ENCODE peak calls at places on chromosomes 2 and 18, in four cellular contexts. E is neural progenitor cell, Q is GM23248, Y is PC-3. M is an unnamed sample.

GRCh38 chr2:113166187-113166645 is 7.6 kb upstream of the PSD4 start:
- DNase-seq in E (no peak), Q (no peak), Y (no peak), M (no peak)

GRCh38 chr2:238635637-238636036 is 208.9 kb downstream of the ASB1 start:
- DNase-seq in E (no peak), Q (no peak), Y (no peak), M (no peak)

GRCh38 chr2:43084699-43085091 is 141.7 kb downstream of the ZFP36L2 start:
- DNase-seq in E (no peak), Q (peak), Y (no peak), M (no peak)

GRCh38 chr2:5696741-5697521 is 4.7 kb downstream of the SOX11 start:
- DNase-seq in E (peak), Q (peak), Y (no peak), M (peak)

GRCh38 chr2:42249887-42250286 is 80.7 kb downstream of the EML4 start:
- DNase-seq in E (no peak), Q (no peak), Y (no peak), M (no peak)

GRCh38 chr18:12420831-12421421 is 13.2 kb downstream of the PRELID3A start:
- DNase-seq in E (peak), Q (peak), Y (no peak), M (peak)

GRCh38 chr2:72144746-72145657 is 2.7 kb downstream of the CYP26B1 start:
- DNase-seq in E (peak), Q (peak), Y (peak), M (peak)

GRCh38 chr18:7116001-7116831 is 1.4 kb downstream of the LAMA1 start:
- DNase-seq in E (peak), Q (peak), Y (no peak), M (peak)

GRCh38 chr2:78546843-78547242 is 478.7 kb upstream of the REG3G start:
- DNase-seq in E (no peak), Q (no peak), Y (no peak), M (no peak)

GRCh38 chr2:78541451-78542267 is 483.8 kb upstream of the REG3G start:
- DNase-seq in E (no peak), Q (no peak), Y (peak), M (no peak)

GRCh38 chr2:78540255-78540654 is 485.2 kb upstream of the REG3G start:
- DNase-seq in E (no peak), Q (no peak), Y (no peak), M (no peak)

GRCh38 chr2:78535395-78535794 is 490.1 kb upstream of the REG3G start:
- DNase-seq in E (no peak), Q (no peak), Y (peak), M (no peak)

DNA sequence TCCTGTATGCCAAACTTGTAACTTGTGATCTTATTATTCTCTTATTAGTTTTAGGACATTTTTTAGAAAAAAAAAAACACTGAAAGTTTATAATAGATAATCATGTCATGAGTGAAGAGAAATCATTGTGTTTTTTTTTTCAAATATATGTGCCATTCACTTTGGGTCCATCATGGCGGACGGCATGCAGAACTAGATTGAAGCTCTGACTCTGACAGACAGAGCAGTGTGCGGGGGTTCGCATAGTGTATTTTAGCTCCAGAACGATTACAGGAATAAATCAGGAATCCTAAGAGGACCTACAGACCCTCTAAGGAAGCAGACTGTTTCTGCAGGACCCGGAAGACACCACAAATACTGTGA is 484.4 kb upstream of the REG3G start:
- DNase-seq in E (no peak), Q (no peak), Y (no peak), M (no peak)
- TF ChIP-seq EZH2phosphoT487 in E (no peak), Q (no peak), Y (no peak), M (no peak)

GRCh38 chr18:8991131-8991530 is 111.4 kb upstream of the NDUFV2 start:
- DNase-seq in E (no peak), Q (peak), Y (no peak), M (no peak)

GRCh38 chr18:8989017-8989416 is 113.5 kb upstream of the NDUFV2 start:
- DNase-seq in E (no peak), Q (no peak), Y (no peak), M (no peak)

GRCh38 chr18:8988262-8988871 is 114.1 kb upstream of the NDUFV2 start:
- DNase-seq in E (peak), Q (peak), Y (peak), M (peak)

GRCh38 chr18:8989855-8990254 is 112.6 kb upstream of the NDUFV2 start:
- DNase-seq in E (no peak), Q (no peak), Y (peak), M (no peak)

DNA sequence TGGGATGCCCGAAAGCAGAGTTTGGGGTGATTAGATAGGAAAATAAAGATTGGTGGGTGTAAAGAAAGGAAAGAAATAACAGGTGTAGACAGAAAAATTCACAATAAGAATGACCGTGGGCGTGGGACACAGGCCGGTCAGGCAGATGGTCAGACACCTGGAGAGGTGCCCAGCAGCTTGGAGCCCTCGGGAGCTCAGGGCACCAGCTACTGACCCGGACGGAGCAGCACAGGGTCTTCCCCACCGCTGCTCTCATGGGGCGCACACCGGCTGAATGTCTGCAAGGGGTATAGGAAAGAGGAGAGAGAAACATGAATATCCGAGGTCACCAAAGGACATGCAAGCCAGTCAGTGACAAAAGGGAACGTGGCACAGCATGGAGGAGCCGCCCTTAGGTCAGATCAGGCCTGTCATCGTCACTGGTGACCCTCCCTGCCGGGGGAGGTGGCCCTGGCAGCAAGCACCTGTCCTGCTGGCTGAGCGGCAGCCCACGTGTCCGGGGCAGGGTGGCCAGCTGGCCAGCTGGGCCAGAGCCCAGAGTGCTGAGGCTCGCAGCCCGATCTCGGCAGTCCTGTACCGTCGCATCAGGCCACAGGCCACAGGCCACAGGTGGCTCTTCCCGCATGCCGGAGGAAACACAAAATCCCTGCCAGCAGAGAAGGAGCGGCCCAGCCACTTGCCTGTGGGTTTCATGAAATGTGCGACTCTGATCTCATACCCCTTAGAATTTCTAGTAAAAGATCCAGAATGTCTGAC is 112.0 kb upstream of the NDUFV2 start:
- DNase-seq in E (no peak), Q (peak), Y (no peak), M (no peak)
- TF ChIP-seq EZH2phosphoT487 in E (no peak), Q (no peak), Y (no peak), M (no peak)

GRCh38 chr2:3692375-3692774 is 11.0 kb upstream of the DCDC2C start:
- DNase-seq in E (peak), Q (peak), Y (peak), M (peak)
- TF ChIP-seq EZH2phosphoT487 in E (no peak), Q (no peak), Y (no peak), M (no peak)

GRCh38 chr2:133838642-133839370 is 270.5 kb upstream of the NCKAP5 start:
- DNase-seq in E (no peak), Q (no peak), Y (no peak), M (no peak)
- TF ChIP-seq EZH2phosphoT487 in E (no peak), Q (no peak), Y (no peak), M (no peak)

DNA sequence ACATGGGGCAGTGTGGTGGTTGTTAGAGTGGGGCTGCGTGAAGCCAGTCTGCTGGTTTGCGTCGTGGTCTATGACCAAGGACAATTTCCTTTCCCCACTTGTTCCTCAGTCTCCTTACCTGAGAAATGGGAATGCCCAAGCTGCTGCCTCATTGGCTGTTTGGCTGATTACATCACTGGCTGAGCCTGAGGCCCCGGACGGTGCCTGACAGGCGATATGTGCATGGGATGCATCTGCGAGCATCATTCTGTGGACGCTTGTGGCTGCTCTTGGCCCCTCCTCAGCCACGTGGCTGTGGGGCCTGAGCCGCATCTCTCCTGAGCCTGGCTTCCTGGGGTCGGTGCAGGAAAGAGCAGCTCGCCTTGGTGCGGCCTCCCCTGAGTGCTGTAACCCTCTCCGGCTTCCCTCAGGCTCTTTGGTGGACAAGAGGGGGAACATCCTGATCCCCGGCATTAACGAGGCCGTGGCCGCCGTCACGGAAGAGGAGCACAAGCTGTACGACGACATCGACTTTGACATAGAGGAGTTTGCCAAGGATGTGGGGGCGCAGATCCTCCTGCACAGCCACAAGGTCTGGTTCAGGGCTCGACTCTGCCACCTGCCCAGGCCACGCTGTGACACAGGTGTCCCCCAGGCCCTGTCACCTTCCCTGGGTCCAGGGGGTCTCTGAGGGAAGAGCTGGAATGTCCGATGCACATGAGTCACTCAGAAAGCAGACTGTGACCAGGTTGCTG is 17.2 kb downstream of the CNDP2 start:
- DNase-seq in E (no peak), Q (no peak), Y (no peak), M (no peak)
- TF ChIP-seq EZH2phosphoT487 in E (no peak), Q (no peak), Y (no peak), M (no peak)

DNA sequence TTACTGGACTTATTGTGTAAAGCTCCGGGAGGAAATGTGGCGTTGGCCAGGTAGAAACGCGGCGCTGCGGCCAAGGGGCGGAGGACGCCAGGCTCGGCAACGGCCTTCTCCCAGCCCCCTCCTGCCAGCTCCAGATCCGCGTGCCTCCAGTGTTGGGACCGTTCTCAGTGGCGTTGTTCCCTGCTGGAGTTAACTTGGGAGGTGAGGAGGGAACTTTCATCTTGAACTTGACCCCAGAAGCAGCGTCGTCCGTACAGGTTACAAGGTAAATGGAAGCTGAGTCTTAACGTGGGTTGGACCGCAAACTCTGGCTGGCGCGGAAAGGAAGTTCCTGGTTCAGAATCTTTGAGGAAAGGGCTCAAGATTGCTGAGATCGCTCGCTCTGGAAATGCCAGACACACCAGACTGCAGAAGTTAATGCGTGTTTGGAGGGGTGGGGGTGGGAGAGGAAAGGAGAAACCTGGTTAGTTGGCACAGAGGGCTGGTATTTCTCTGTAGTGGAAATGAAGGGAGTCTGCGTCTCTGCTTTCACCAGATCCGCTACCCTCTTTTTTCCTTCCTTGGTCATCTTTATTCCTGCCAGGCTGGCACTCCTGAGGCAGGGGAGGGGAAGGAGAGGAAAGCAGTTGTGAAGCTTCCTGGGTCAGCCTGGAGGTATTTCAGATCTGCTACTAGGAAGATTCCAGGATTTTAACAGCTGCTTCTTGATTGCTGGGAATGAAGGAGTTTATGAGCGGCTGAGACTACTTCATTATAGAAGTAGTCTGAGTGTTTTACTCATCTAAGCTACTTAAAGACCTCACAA is 1.5 kb downstream of the TANC1 start:
- DNase-seq in E (peak), Q (peak), Y (peak), M (peak)
- TF ChIP-seq EZH2phosphoT487 in E (no peak), Q (no peak), Y (no peak), M (no peak)

M was measured in GM23338.